ENCODE peak calls at places on chromosomes 4 and X, in five cellular contexts. One of them, this sample, is unnamed.

GRCh38 chr4:6886886-6887285 is 22.7 kb upstream of the TBC1D14 start:
- DNase-seq in IMR-90: no peak
- DNase-seq in A549: no peak
- DNase-seq in neural progenitor cell: no peak
- DNase-seq in PC-9: no peak
- DNase-seq in this sample: no peak

GRCh38 chrX:41922125-41922521 is 1.2 kb downstream of the CASK start:
- DNase-seq in neural progenitor cell: peak
- DNase-seq in IMR-90: peak
- DNase-seq in A549: no peak
- DNase-seq in PC-9: no peak
- DNase-seq in this sample: no peak

GRCh38 chr4:2059034-2059725 is at the start of gene NAT8L:
- DNase-seq in A549: peak
- DNase-seq in IMR-90: no peak
- DNase-seq in PC-9: no peak
- DNase-seq in neural progenitor cell: peak
- DNase-seq in this sample: no peak

GRCh38 chrX:104310084-104310483 is 55.4 kb upstream of the ESX1 start:
- DNase-seq in A549: no peak
- DNase-seq in neural progenitor cell: no peak
- DNase-seq in IMR-90: peak
- DNase-seq in PC-9: peak
- DNase-seq in this sample: no peak

GRCh38 chr4:40617903-40618302 is 11.8 kb downstream of the RBM47 start:
- DNase-seq in PC-9: no peak
- DNase-seq in IMR-90: no peak
- DNase-seq in A549: no peak
- DNase-seq in neural progenitor cell: no peak
- DNase-seq in this sample: no peak

GRCh38 chr4:80361329-80361900 is 25.9 kb downstream of the CFAP299 start:
- DNase-seq in IMR-90: peak
- DNase-seq in neural progenitor cell: peak
- DNase-seq in A549: peak
- DNase-seq in PC-9: peak
- DNase-seq in this sample: no peak

GRCh38 chr4:66927937-66928336 is 617.4 kb downstream of the CENPC start:
- DNase-seq in neural progenitor cell: peak
- DNase-seq in PC-9: no peak
- DNase-seq in A549: no peak
- DNase-seq in IMR-90: no peak
- DNase-seq in this sample: no peak

GRCh38 chr4:42895452-42895851 is 2.9 kb downstream of the GRXCR1 start:
- DNase-seq in PC-9: no peak
- DNase-seq in IMR-90: no peak
- DNase-seq in neural progenitor cell: no peak
- DNase-seq in A549: no peak
- DNase-seq in this sample: no peak

GRCh38 chr4:74535471-74535870 is 90.5 kb downstream of the AREG start:
- DNase-seq in A549: no peak
- DNase-seq in IMR-90: no peak
- DNase-seq in PC-9: no peak
- DNase-seq in neural progenitor cell: no peak
- DNase-seq in this sample: no peak

GRCh38 chr4:15729910-15730533 is 27.2 kb downstream of the BST1 start:
- DNase-seq in IMR-90: peak
- DNase-seq in PC-9: peak
- DNase-seq in A549: peak
- DNase-seq in neural progenitor cell: peak
- DNase-seq in this sample: no peak

GRCh38 chr4:102169345-102169744 is 175.9 kb downstream of the SLC39A8 start:
- DNase-seq in A549: no peak
- DNase-seq in neural progenitor cell: peak
- DNase-seq in IMR-90: no peak
- DNase-seq in PC-9: no peak
- DNase-seq in this sample: no peak

GRCh38 chr4:72567821-72568620 is 1.0 kb downstream of the ADAMTS3 start:
- DNase-seq in A549: peak
- DNase-seq in PC-9: peak
- DNase-seq in IMR-90: peak
- DNase-seq in neural progenitor cell: peak
- DNase-seq in this sample: peak

GRCh38 chr4:176782191-176782590 is 10.5 kb downstream of the VEGFC start:
- DNase-seq in neural progenitor cell: no peak
- DNase-seq in A549: no peak
- DNase-seq in PC-9: no peak
- DNase-seq in IMR-90: no peak
- DNase-seq in this sample: no peak

GRCh38 chr4:127601029-127601428 is 31.7 kb upstream of the INTU start:
- DNase-seq in A549: no peak
- DNase-seq in PC-9: peak
- DNase-seq in IMR-90: peak
- DNase-seq in neural progenitor cell: no peak
- DNase-seq in this sample: no peak

GRCh38 chr4:18389118-18389517 is 367.6 kb upstream of the LCORL start:
- DNase-seq in PC-9: no peak
- DNase-seq in IMR-90: no peak
- DNase-seq in neural progenitor cell: no peak
- DNase-seq in A549: no peak
- DNase-seq in this sample: no peak

GRCh38 chr4:87589531-87589930 is 18.8 kb upstream of the DSPP start:
- DNase-seq in A549: no peak
- DNase-seq in PC-9: peak
- DNase-seq in IMR-90: peak
- DNase-seq in neural progenitor cell: no peak
- DNase-seq in this sample: no peak

GRCh38 chr4:81963506-81964020 is 410.2 kb downstream of the HNRNPD start:
- DNase-seq in PC-9: no peak
- DNase-seq in A549: no peak
- DNase-seq in neural progenitor cell: peak
- DNase-seq in IMR-90: no peak
- DNase-seq in this sample: no peak

GRCh38 chr4:81970454-81970853 is 403.3 kb downstream of the HNRNPD start:
- DNase-seq in A549: no peak
- DNase-seq in neural progenitor cell: no peak
- DNase-seq in PC-9: no peak
- DNase-seq in IMR-90: no peak
- DNase-seq in this sample: no peak

GRCh38 chr4:81963005-81963404 is 410.8 kb downstream of the HNRNPD start:
- DNase-seq in A549: no peak
- DNase-seq in IMR-90: no peak
- DNase-seq in PC-9: no peak
- DNase-seq in neural progenitor cell: peak
- DNase-seq in this sample: no peak

GRCh38 chr4:81965454-81965853 is 408.3 kb downstream of the HNRNPD start:
- DNase-seq in neural progenitor cell: no peak
- DNase-seq in IMR-90: no peak
- DNase-seq in A549: no peak
- DNase-seq in PC-9: no peak
- DNase-seq in this sample: no peak

DNA sequence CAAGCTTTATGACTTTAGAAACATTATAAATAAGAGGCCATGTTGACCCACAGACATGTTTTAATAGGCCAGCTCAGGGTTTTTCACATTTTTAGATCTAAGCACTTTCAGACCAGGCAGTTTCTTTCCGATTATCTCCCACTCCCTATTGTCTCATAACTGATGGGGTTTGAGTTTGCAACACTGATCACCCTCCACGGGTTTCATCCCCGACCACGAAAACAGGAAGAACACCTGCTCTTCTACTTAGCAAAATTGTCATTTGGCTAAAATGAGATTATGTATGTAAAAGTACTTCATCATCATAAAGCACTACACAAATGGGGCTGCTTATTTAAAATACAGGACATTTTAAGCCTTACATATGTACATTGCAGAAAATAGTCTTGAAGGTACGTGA is 407.9 kb downstream of the HNRNPD start:
- DNase-seq in A549: no peak
- DNase-seq in IMR-90: no peak
- DNase-seq in neural progenitor cell: no peak
- DNase-seq in PC-9: no peak
- DNase-seq in this sample: no peak
- H3K4me3 ChIP-seq in A549: no peak
- H3K4me3 ChIP-seq in IMR-90: no peak
- H3K4me3 ChIP-seq in neural progenitor cell: no peak
- H3K4me3 ChIP-seq in PC-9: no peak
- H3K4me3 ChIP-seq in this sample: no peak

DNA sequence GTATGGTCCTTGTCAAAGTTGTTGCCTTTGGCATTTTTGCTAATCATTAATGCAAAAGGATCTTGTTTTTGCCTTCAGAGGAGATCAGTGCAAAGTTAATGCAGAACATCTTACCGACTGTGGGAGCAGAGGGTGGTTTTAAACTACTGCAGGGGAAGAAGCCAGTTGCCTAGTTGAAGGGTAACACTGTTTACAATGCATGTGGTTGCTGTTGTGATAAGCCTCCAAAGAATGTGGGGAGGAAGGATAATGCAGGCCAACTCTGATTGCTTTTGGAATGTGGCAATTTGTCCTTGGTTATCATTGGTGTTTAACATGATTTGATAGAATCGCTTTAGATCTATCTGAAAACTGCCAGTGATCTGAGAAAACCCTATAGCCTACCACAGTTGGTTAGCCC is 204.3 kb upstream of the TLL1 start:
- DNase-seq in IMR-90: no peak
- DNase-seq in PC-9: no peak
- DNase-seq in neural progenitor cell: peak
- DNase-seq in A549: no peak
- DNase-seq in this sample: no peak
- TF ChIP-seq CTCF in IMR-90: no peak
- TF ChIP-seq CTCF in PC-9: no peak
- TF ChIP-seq CTCF in neural progenitor cell: no peak
- TF ChIP-seq CTCF in A549: no peak
- TF ChIP-seq CTCF in this sample: no peak

GRCh38 chr4:139452000-139452399 is 1.9 kb upstream of the RAB33B start:
- DNase-seq in A549: no peak
- DNase-seq in PC-9: no peak
- DNase-seq in neural progenitor cell: no peak
- DNase-seq in IMR-90: no peak
- DNase-seq in this sample: no peak
- H3K4me3 ChIP-seq in A549: peak
- H3K4me3 ChIP-seq in PC-9: peak
- H3K4me3 ChIP-seq in neural progenitor cell: no peak
- H3K4me3 ChIP-seq in IMR-90: no peak
- H3K4me3 ChIP-seq in this sample: no peak

DNA sequence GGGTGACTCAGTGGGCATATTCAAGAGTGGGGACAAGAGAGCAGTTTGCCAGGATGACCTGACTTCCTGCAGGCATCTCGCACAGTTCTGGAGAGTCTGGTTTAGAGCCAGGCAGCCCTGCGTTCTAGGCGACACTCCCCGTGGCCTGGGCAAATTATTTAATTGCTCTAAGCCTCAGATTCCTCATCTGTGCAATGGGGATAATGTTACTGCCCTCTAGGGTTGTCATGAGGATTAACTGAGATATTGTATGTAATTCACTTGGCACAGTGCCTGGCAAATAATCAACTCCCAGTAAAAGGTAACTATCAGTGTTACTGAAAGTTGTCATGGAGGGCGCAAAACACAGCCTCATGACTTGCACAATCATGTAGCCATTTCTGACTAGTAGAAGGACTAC is 48.8 kb upstream of the PITX2 start:
- DNase-seq in PC-9: no peak
- DNase-seq in A549: no peak
- DNase-seq in neural progenitor cell: no peak
- DNase-seq in IMR-90: no peak
- DNase-seq in this sample: no peak
- TF ChIP-seq CTCF in PC-9: no peak
- TF ChIP-seq CTCF in A549: no peak
- TF ChIP-seq CTCF in neural progenitor cell: no peak
- TF ChIP-seq CTCF in IMR-90: no peak
- TF ChIP-seq CTCF in this sample: no peak

DNA sequence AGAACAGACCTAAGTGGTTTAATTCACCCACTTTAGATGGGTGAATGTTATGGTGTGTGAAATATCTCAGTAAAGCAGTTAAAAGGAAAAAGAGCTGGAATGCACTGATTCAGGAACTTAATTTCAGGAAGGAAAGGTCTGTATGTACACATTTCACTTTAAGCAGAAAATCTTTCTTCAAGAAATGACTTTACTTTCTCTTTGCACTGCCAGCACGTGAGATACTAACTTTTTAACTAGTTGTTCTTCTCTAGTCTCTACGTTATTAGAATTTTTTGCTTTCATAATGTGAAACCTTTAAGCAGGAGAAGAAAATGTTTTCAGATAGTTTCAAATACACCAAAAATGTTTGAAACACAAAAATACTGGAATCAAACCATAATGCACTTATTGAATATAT is 18.8 kb downstream of the C4orf46 start:
- DNase-seq in neural progenitor cell: no peak
- DNase-seq in IMR-90: no peak
- DNase-seq in A549: no peak
- DNase-seq in PC-9: no peak
- DNase-seq in this sample: no peak
- H3K4me3 ChIP-seq in neural progenitor cell: no peak
- H3K4me3 ChIP-seq in IMR-90: peak
- H3K4me3 ChIP-seq in A549: no peak
- H3K4me3 ChIP-seq in PC-9: no peak
- H3K4me3 ChIP-seq in this sample: no peak

GRCh38 chr4:12041828-12042227 is 613.1 kb upstream of the HS3ST1 start:
- DNase-seq in A549: no peak
- DNase-seq in PC-9: no peak
- DNase-seq in neural progenitor cell: peak
- DNase-seq in IMR-90: no peak
- DNase-seq in this sample: no peak
- TF ChIP-seq CTCF in A549: no peak
- TF ChIP-seq CTCF in PC-9: no peak
- TF ChIP-seq CTCF in neural progenitor cell: peak
- TF ChIP-seq CTCF in IMR-90: no peak
- TF ChIP-seq CTCF in this sample: no peak

DNA sequence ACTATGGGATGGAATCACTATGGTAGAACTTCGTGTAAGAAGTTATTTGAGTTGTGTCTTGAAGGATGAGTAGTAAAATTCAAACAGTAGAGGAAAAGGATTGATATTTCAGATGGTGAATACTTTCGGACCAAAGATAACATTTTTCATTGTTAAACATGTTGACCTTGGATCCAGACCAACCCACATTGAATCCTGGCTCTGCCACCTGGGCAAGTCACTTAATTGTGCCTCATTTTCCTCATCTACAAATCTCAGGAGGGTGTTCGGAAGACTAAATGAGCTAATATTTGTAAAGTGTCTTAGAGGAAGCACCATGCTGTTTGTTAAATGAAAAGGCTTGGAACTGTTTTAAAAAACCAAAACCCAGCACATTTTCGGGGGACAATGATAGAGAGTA is 1.4 kb upstream of the AIFM1 start:
- DNase-seq in PC-9: no peak
- DNase-seq in A549: no peak
- DNase-seq in IMR-90: no peak
- DNase-seq in neural progenitor cell: no peak
- DNase-seq in this sample: no peak
- H3K4me3 ChIP-seq in PC-9: peak
- H3K4me3 ChIP-seq in A549: peak
- H3K4me3 ChIP-seq in IMR-90: no peak
- H3K4me3 ChIP-seq in neural progenitor cell: peak
- H3K4me3 ChIP-seq in this sample: no peak